ENCODE peak calls at places on chromosomes 3 and 15, in four cellular contexts. Z is HepG2, I is HCT116, R is K562. F is an unnamed sample. For H3K27me3, the result is how much of the 10 kb centered on the place peaks cover.

GRCh38 chr15:79170256-79170664 is 79.7 kb upstream of the RASGRF1 start:
- DNase-seq in Z (no peak), I (no peak), R (peak), F (no peak)

GRCh38 chr3:120429921-120430361 is 20.9 kb downstream of the FSTL1 start:
- DNase-seq in I (no peak), R (no peak), Z (no peak), F (no peak)

GRCh38 chr15:60932051-60932915 is 296.8 kb downstream of the RORA start:
- DNase-seq in I (peak), R (no peak), Z (no peak), F (no peak)

GRCh38 chr3:123678108-123678511 is 93.3 kb upstream of the HACD2 start:
- DNase-seq in I (no peak), R (no peak), Z (no peak), F (no peak)

GRCh38 chr15:72873379-72874233 is 90.0 kb upstream of the ADPGK start:
- DNase-seq in Z (no peak), I (no peak), R (no peak), F (no peak)

GRCh38 chr3:151709847-151710246 is 23.9 kb upstream of the AADACL2 start:
- DNase-seq in Z (no peak), R (no peak), I (no peak), F (no peak)

GRCh38 chr15:39579487-39580116 is 1.3 kb upstream of the THBS1 start:
- DNase-seq in R (no peak), Z (peak), I (peak), F (peak)

GRCh38 chr15:85770014-85770721 is 24.6 kb downstream of the KLHL25 start:
- DNase-seq in R (no peak), Z (no peak), I (no peak), F (no peak)

GRCh38 chr15:60649845-60650548 is 171.1 kb upstream of the ICE2 start:
- DNase-seq in R (no peak), Z (peak), I (no peak), F (no peak)

GRCh38 chr3:55443346-55443745 is 43.8 kb downstream of the WNT5A start:
- DNase-seq in Z (no peak), R (no peak), I (no peak), F (no peak)

GRCh38 chr3:142210608-142211007 is 14.8 kb downstream of the GK5 start:
- DNase-seq in R (no peak), I (no peak), Z (no peak), F (no peak)

GRCh38 chr3:178676942-178677606 is 140.8 kb downstream of the KCNMB2 start:
- DNase-seq in R (no peak), I (no peak), Z (no peak), F (no peak)

GRCh38 chr3:196108075-196108743 is 26.3 kb upstream of the TFRC start:
- DNase-seq in R (peak), Z (no peak), I (no peak), F (no peak)

GRCh38 chr3:67362686-67363085 is 291.7 kb downstream of the SUCLG2 start:
- DNase-seq in Z (peak), R (peak), I (no peak), F (no peak)

GRCh38 chr3:114741066-114741465 is 406.0 kb downstream of the ZBTB20 start:
- DNase-seq in I (no peak), R (no peak), Z (no peak), F (no peak)

GRCh38 chr3:16415911-16416310 is 97.6 kb downstream of the RFTN1 start:
- DNase-seq in R (no peak), Z (no peak), I (no peak), F (no peak)

GRCh38 chr3:25502233-25502632 is 74.2 kb downstream of the RARB start:
- DNase-seq in I (no peak), Z (no peak), R (no peak), F (no peak)

GRCh38 chr3:134049676-134050075 is 20.0 kb upstream of the SLCO2A1 start:
- DNase-seq in R (no peak), Z (no peak), I (no peak), F (no peak)
- TF ChIP-seq TCF7L2 in R (no peak), Z (no peak), I (no peak), F (no peak)

GRCh38 chr15:52808996-52809395 is 18.9 kb upstream of the ONECUT1 start:
- DNase-seq in R (no peak), Z (no peak), I (no peak), F (no peak)
- H3K27me3 ChIP-seq in R (under half), Z (under half), I (under half), F (under half)

GRCh38 chr15:59172289-59172901 is 34.2 kb upstream of the LDHAL6B start:
- DNase-seq in Z (no peak), R (no peak), I (no peak), F (no peak)
- TF ChIP-seq CTCF in Z (no peak), R (no peak), I (peak), F (no peak)

DNA sequence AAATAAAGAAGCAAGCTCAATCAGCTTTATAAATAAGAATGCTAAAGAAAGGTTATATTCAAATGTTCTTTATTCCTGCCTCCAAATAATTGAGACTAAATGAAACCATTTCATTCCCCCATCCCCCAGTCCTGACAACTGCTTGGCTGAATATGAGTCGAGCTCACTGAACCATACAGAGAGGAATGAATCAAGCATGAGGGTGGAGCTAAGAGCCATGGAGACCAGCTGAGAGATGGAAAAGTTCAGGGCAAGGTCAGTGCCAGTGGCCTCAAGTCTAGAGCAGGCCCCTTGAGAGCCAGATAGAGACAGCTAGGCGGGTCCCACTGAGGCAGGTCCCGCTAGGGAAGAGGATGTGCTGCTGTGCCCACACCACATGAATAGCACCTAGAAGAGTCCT is 188.7 kb upstream of the EIF1B start:
- DNase-seq in Z (no peak), I (no peak), R (no peak), F (no peak)
- TF ChIP-seq TCF7L2 in Z (no peak), I (no peak), R (no peak), F (no peak)

GRCh38 chr15:59439571-59439970 is 1.6 kb downstream of the FAM81A start:
- DNase-seq in I (no peak), Z (no peak), R (no peak), F (no peak)
- H3K27me3 ChIP-seq in I (under half), Z (under half), R (under half), F (under half)

GRCh38 chr3:74891312-74891711 is 276.9 kb upstream of the CNTN3 start:
- DNase-seq in Z (no peak), R (no peak), I (no peak), F (no peak)

GRCh38 chr3:74897006-74897405 is 282.5 kb upstream of the CNTN3 start:
- DNase-seq in Z (no peak), R (no peak), I (no peak), F (no peak)
- TF ChIP-seq CTCF in Z (no peak), R (no peak), I (no peak), F (peak)

DNA sequence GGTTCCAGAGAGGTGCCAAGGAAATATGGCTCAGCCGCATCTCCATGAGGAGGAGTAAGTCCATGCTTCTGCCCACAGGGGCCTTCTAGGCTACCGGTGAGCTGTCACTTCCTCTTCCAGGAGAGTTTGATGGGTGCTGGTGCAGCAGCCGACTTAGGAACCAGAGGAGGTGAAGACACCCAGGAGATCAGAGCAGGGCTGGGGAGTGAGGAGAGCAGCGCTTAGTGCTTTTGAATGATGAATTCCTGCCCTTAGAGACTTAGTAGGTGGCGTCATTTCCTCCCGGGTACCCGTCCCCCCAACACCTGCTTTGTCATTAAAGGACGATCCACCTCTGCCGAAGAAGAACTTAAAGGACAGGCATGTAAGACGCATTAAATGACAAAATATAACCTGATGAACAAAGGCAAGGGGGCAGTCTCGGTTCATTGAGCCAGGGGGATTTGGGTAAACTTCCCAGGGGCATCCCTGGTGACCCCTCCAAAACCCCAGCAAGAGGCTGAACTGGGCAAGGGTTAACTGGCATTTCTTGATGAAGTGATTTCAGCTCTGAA is 67.6 kb downstream of the HES1 start:
- DNase-seq in Z (no peak), I (no peak), R (no peak), F (no peak)
- TF ChIP-seq TCF7L2 in Z (no peak), I (no peak), R (no peak), F (no peak)

F was measured in Panc1.